ENCODE peak calls at places on chromosomes 11 and 22, in four cellular contexts. One of them, this sample, is unnamed.

GRCh38 chr22:35409783-35410662 is 10.1 kb downstream of the MCM5 start:
- DNase-seq in adrenal gland: no peak
- DNase-seq in stimulated activated CD4-positive, alpha-beta T cell treated with anti-CD3 and anti-CD28 coated beads, Interleukin-4, amount 100 ng/mL, for 1 hour: no peak
- DNase-seq in RWPE1: no peak
- DNase-seq in this sample: no peak

GRCh38 chr11:3014314-3014938 is 22.3 kb upstream of the NAP1L4 start:
- DNase-seq in adrenal gland: no peak
- DNase-seq in stimulated activated CD4-positive, alpha-beta T cell treated with anti-CD3 and anti-CD28 coated beads, Interleukin-4, amount 100 ng/mL, for 1 hour: peak; percentile 35
- DNase-seq in RWPE1: no peak
- DNase-seq in this sample: no peak

GRCh38 chr11:116207781-116208180 is 565.0 kb downstream of the BUD13 start:
- DNase-seq in adrenal gland: no peak
- DNase-seq in stimulated activated CD4-positive, alpha-beta T cell treated with anti-CD3 and anti-CD28 coated beads, Interleukin-4, amount 100 ng/mL, for 1 hour: no peak
- DNase-seq in RWPE1: no peak
- DNase-seq in this sample: no peak

GRCh38 chr22:45709866-45710265 is 38.2 kb downstream of the ATXN10 start:
- DNase-seq in adrenal gland: no peak
- DNase-seq in stimulated activated CD4-positive, alpha-beta T cell treated with anti-CD3 and anti-CD28 coated beads, Interleukin-4, amount 100 ng/mL, for 1 hour: no peak
- DNase-seq in RWPE1: no peak
- DNase-seq in this sample: no peak

GRCh38 chr22:35170716-35171697 is 86.3 kb upstream of the HMGXB4 start:
- DNase-seq in adrenal gland: no peak
- DNase-seq in stimulated activated CD4-positive, alpha-beta T cell treated with anti-CD3 and anti-CD28 coated beads, Interleukin-4, amount 100 ng/mL, for 1 hour: no peak
- DNase-seq in RWPE1: no peak
- DNase-seq in this sample: no peak

GRCh38 chr11:35380603-35381002 is 38.8 kb downstream of the SLC1A2 start:
- DNase-seq in adrenal gland: no peak
- DNase-seq in stimulated activated CD4-positive, alpha-beta T cell treated with anti-CD3 and anti-CD28 coated beads, Interleukin-4, amount 100 ng/mL, for 1 hour: no peak
- DNase-seq in RWPE1: no peak
- DNase-seq in this sample: no peak

GRCh38 chr11:20376162-20376561 is 11.4 kb upstream of the PRMT3 start:
- DNase-seq in adrenal gland: no peak
- DNase-seq in stimulated activated CD4-positive, alpha-beta T cell treated with anti-CD3 and anti-CD28 coated beads, Interleukin-4, amount 100 ng/mL, for 1 hour: no peak
- DNase-seq in RWPE1: no peak
- DNase-seq in this sample: no peak

GRCh38 chr11:64531422-64531821 is 59.6 kb upstream of the SLC22A12 start:
- DNase-seq in adrenal gland: no peak
- DNase-seq in stimulated activated CD4-positive, alpha-beta T cell treated with anti-CD3 and anti-CD28 coated beads, Interleukin-4, amount 100 ng/mL, for 1 hour: no peak
- DNase-seq in RWPE1: no peak
- DNase-seq in this sample: no peak

GRCh38 chr22:46612904-46613605 is 7.1 kb upstream of the GRAMD4 start:
- DNase-seq in adrenal gland: no peak
- DNase-seq in stimulated activated CD4-positive, alpha-beta T cell treated with anti-CD3 and anti-CD28 coated beads, Interleukin-4, amount 100 ng/mL, for 1 hour: peak; percentile 15
- DNase-seq in RWPE1: no peak
- DNase-seq in this sample: peak; percentile 70

GRCh38 chr22:38467904-38468760 is at the start of gene KDELR3:
- DNase-seq in adrenal gland: peak; percentile 64
- DNase-seq in stimulated activated CD4-positive, alpha-beta T cell treated with anti-CD3 and anti-CD28 coated beads, Interleukin-4, amount 100 ng/mL, for 1 hour: peak; percentile 64
- DNase-seq in RWPE1: peak; percentile 81
- DNase-seq in this sample: peak; percentile 94

GRCh38 chr11:36501236-36501635 is 8.8 kb downstream of the TRAF6 start:
- DNase-seq in adrenal gland: no peak
- DNase-seq in stimulated activated CD4-positive, alpha-beta T cell treated with anti-CD3 and anti-CD28 coated beads, Interleukin-4, amount 100 ng/mL, for 1 hour: no peak
- DNase-seq in RWPE1: no peak
- DNase-seq in this sample: no peak

GRCh38 chr22:42177891-42178336 is 47.3 kb upstream of the CYP2D6 start:
- DNase-seq in adrenal gland: no peak
- DNase-seq in stimulated activated CD4-positive, alpha-beta T cell treated with anti-CD3 and anti-CD28 coated beads, Interleukin-4, amount 100 ng/mL, for 1 hour: no peak
- DNase-seq in RWPE1: no peak
- DNase-seq in this sample: no peak

GRCh38 chr11:126426820-126427749 is 71.6 kb downstream of the ST3GAL4 start:
- DNase-seq in adrenal gland: no peak
- DNase-seq in stimulated activated CD4-positive, alpha-beta T cell treated with anti-CD3 and anti-CD28 coated beads, Interleukin-4, amount 100 ng/mL, for 1 hour: no peak
- DNase-seq in RWPE1: no peak
- DNase-seq in this sample: no peak

GRCh38 chr22:50101870-50102565 is 12.2 kb downstream of the MOV10L1 start:
- DNase-seq in adrenal gland: no peak
- DNase-seq in stimulated activated CD4-positive, alpha-beta T cell treated with anti-CD3 and anti-CD28 coated beads, Interleukin-4, amount 100 ng/mL, for 1 hour: no peak
- DNase-seq in RWPE1: no peak
- DNase-seq in this sample: no peak

GRCh38 chr11:97722065-97722464 is 1298.7 kb upstream of the CNTN5 start:
- DNase-seq in adrenal gland: no peak
- DNase-seq in stimulated activated CD4-positive, alpha-beta T cell treated with anti-CD3 and anti-CD28 coated beads, Interleukin-4, amount 100 ng/mL, for 1 hour: no peak
- DNase-seq in RWPE1: peak; percentile 38
- DNase-seq in this sample: no peak

GRCh38 chr11:93921695-93922468 is 71.5 kb upstream of the VSTM5 start:
- DNase-seq in adrenal gland: peak; percentile 50
- DNase-seq in stimulated activated CD4-positive, alpha-beta T cell treated with anti-CD3 and anti-CD28 coated beads, Interleukin-4, amount 100 ng/mL, for 1 hour: no peak
- DNase-seq in RWPE1: peak; percentile 63
- DNase-seq in this sample: peak; percentile 29

GRCh38 chr22:19678949-19679348 is 35.4 kb upstream of the SEPTIN5 start:
- DNase-seq in adrenal gland: no peak
- DNase-seq in stimulated activated CD4-positive, alpha-beta T cell treated with anti-CD3 and anti-CD28 coated beads, Interleukin-4, amount 100 ng/mL, for 1 hour: no peak
- DNase-seq in RWPE1: no peak
- DNase-seq in this sample: no peak

GRCh38 chr22:21876486-21877176 is 9.2 kb upstream of the MAPK1 start:
- DNase-seq in adrenal gland: no peak
- DNase-seq in stimulated activated CD4-positive, alpha-beta T cell treated with anti-CD3 and anti-CD28 coated beads, Interleukin-4, amount 100 ng/mL, for 1 hour: peak; percentile 19
- DNase-seq in RWPE1: no peak
- DNase-seq in this sample: no peak

This sample was measured in upper lobe of left lung.